ENCODE peak calls at places on chromosomes 7 and 10, in six cellular contexts. D is IMR-90, Q is mesenchymal stem cell, N is neuronal stem cell, T is trophoblast cell, O is H1. I is an unnamed sample.

GRCh38 chr7:43785425-43785824 is 26.9 kb downstream of the BLVRA start:
- DNase-seq in T (peak; percentile 20), D (peak; percentile 92), N (no peak), Q (peak; percentile 96), O (no peak), I (no peak)

GRCh38 chr7:102834999-102835398 is 77.8 kb upstream of the LRRC17 start:
- DNase-seq in D (peak; percentile 91), Q (peak; percentile 93), O (no peak), T (peak; percentile 12), N (no peak), I (no peak)

GRCh38 chr10:126013489-126014281 is 117.3 kb downstream of the FANK1 start:
- DNase-seq in T (no peak), Q (peak; percentile 96), D (peak; percentile 96), N (no peak), O (peak; percentile 13), I (peak; percentile 57)

GRCh38 chr7:8893761-8894160 is 460.4 kb downstream of the NXPH1 start:
- DNase-seq in O (no peak), D (no peak), Q (no peak), N (no peak), T (no peak), I (no peak)

GRCh38 chr7:34756691-34757090 is 98.7 kb downstream of the NPSR1 start:
- DNase-seq in O (no peak), D (no peak), Q (no peak), N (no peak), T (no peak), I (no peak)

GRCh38 chr7:31326416-31326815 is 14.1 kb downstream of the NEUROD6 start:
- DNase-seq in Q (no peak), T (no peak), D (no peak), N (no peak), O (no peak), I (no peak)

GRCh38 chr10:100155936-100156335 is 29.9 kb downstream of the ERLIN1 start:
- DNase-seq in O (no peak), N (no peak), Q (no peak), D (no peak), T (no peak), I (no peak)

GRCh38 chr10:28331821-28332220 is 29.0 kb upstream of the MPP7 start:
- DNase-seq in D (peak; percentile 97), T (peak; percentile 63), N (no peak), Q (peak; percentile 78), O (no peak), I (no peak)

GRCh38 chr10:29078919-29079318 is 210.0 kb upstream of the LYZL1 start:
- DNase-seq in T (no peak), Q (no peak), D (no peak), N (no peak), O (no peak), I (no peak)

GRCh38 chr10:110865804-110866482 is 5.8 kb upstream of the PDCD4 start:
- DNase-seq in N (no peak), O (no peak), Q (no peak), D (no peak), T (peak; percentile 51), I (no peak)

GRCh38 chr10:79178614-79179403 is 110.0 kb downstream of the ZMIZ1 start:
- DNase-seq in O (no peak), D (peak; percentile 93), N (peak; percentile 48), Q (peak; percentile 87), T (no peak), I (no peak)

DNA sequence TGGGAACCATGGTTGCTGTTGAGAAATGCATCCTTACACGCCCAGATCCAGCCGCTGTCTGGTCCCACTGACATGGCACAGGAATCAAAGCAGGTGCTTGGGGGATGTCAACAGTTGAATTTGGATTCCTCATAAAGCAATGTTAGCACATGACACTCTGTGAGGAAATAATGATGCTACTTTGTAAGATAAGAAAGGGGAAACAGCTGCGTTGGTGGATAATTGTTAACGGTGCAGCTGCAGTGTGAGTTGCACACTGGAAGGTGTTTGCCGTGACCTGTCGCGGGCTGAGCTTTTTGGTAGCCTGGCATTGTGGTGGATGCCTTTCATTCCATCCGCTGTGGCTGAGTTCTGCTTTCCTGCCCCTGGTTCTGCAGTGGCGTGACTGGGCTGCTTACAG is 113.9 kb downstream of the MGMT start:
- DNase-seq in T (no peak), N (no peak), O (no peak), D (no peak), Q (no peak), I (no peak)
- H3K14ac ChIP-seq in T (no peak overlapping the region), N (no peak overlapping the region), O (no peak overlapping the region), D (no peak overlapping the region), Q (no peak overlapping the region), I (no peak overlapping the region)

DNA sequence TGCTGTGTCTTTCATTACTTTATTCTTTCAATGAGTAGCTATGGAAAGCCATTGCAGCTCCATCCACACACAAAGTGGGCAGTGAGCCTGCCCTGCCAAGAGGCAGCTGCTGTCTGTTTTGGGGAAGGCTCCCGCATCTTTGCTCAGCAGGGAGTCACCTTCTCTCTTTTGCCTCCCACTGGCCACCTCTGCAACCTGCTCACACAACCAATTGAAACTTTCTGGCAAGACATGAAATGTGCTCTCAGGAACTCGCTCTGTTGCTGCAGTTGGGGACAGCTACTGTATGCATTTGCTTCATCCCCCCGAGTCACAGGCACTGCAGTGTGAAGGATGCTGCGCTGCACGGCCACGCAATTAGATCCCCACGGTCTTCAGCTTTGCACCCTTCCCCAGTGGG is 244.8 kb upstream of the NFE2L3 start:
- DNase-seq in D (no peak), N (no peak), T (no peak), Q (no peak), O (no peak), I (peak; percentile 50)
- H3K14ac ChIP-seq in D (no peak overlapping the region), N (no peak overlapping the region), T (no peak overlapping the region), Q (no peak overlapping the region), O (no peak overlapping the region), I (no peak overlapping the region)

DNA sequence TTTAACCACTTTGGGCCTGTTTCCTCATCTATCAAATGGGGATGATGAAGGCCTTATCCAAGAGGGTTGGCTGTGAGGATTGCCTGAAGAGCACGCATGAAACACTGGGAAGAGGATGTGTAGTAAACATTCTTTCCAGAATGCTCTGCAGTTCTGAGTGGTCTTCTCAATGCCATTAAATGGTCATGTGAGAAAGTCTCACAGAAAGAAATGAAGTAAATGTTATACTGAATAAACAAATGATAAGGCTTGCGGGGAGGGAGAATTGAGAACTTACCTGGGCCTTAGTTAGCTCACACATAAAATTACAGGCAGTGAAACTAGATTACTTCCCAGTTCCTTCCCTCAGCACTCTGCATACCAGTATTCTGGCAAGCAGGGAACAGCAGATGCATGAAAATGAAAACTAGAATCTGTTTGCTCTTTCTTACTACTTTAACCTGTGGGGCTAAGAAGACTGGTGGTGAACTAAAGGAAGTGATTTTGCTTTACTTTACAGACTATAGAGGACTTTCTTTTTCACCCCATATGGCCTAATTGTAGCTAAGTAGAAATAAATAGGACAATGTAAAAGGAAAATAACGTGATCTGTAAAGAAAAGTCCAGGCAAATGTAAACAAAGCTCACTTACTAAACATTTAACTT is 135.3 kb upstream of the CCDC6 start:
- DNase-seq in T (no peak), N (no peak), D (no peak), Q (peak; percentile 67), O (no peak), I (no peak)
- H3K14ac ChIP-seq in T (no peak overlapping the region), N (no peak overlapping the region), D (no peak overlapping the region), Q (no peak overlapping the region), O (no peak overlapping the region), I (no peak overlapping the region)

DNA sequence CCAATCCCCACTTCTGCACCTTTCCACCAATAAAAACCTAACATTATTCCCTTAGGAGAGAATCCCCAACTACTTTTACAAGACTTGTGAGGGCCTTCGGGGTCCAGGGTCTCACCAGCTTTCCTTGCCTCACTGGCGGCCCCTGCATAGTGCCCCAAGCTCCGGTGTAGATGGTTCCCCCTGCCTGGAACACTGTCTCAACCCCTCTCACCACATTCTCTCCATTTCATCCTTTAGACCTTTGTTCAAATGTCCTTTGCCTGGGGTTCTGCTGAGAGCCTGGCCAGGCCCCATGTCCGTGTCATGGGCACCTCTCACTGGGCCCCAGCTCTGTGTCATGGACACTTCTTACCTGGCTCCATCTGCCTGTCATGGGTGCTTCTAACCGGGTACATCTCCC is 64.5 kb upstream of the SORCS3 start:
- DNase-seq in N (no peak), O (no peak), D (no peak), T (no peak), Q (no peak), I (no peak)
- H3K14ac ChIP-seq in N (no peak overlapping the region), O (no peak overlapping the region), D (no peak overlapping the region), T (no peak overlapping the region), Q (no peak overlapping the region), I (no peak overlapping the region)

GRCh38 chr7:82528577-82529305 is 85.2 kb upstream of the CACNA2D1 start:
- DNase-seq in D (peak; percentile 76), N (no peak), Q (no peak), T (no peak), O (no peak), I (no peak)
- H3K14ac ChIP-seq in D (no peak overlapping the region), N (no peak overlapping the region), Q (no peak overlapping the region), T (no peak overlapping the region), O (no peak overlapping the region), I (no peak overlapping the region)

DNA sequence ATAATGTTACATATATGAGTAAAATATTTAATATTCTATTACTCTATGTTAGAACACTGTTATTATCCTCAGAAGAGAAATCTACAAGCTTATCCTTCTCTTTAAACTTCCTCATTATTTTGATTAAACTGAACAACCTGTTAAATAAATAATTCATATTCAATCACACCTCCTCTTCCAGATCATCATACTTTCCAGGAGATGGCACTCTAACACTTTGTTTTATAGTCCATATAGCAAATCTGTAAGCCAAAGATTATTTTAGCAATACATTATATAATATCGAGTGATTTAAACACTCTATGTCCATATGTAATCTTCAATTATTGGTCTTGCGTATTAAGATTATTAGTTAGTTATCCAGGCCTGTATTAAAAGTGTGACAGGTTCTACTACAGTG is 694.1 kb downstream of the ANKRD7 start:
- DNase-seq in Q (peak; percentile 54), D (peak; percentile 5), N (no peak), O (no peak), T (peak; percentile 31), I (no peak)
- H3K14ac ChIP-seq in Q (no peak overlapping the region), D (no peak overlapping the region), N (no peak overlapping the region), O (no peak overlapping the region), T (no peak overlapping the region), I (no peak overlapping the region)